ENCODE peak calls at places on chromosomes 5 and 9, in seven cellular contexts. V is right atrium auricular region; G is transverse colon; E is BE2C; X is cerebellum; K is stimulated activated CD4-positive, alpha-beta T cell treated with anti-CD3 and anti-CD28 coated beads, Interleukin-12 subunit alpha, Interleukin-12 subunit beta, amount 100 ng/mL, for 48 hours; D is osteocyte. F is an unnamed sample.

GRCh38 chr5:135243194-135244191 is 155.5 kb downstream of the MACROH2A1 start:
- DNase-seq in K (no peak), X (peak), G (peak), D (peak), E (peak), V (peak), F (no peak)

GRCh38 chr9:134698587-134699342 is 57.2 kb downstream of the COL5A1 start:
- DNase-seq in V (no peak), X (peak), D (no peak), K (peak), E (peak), G (peak), F (peak)

GRCh38 chr5:82259172-82259800 is 18.9 kb downstream of the RPS23 start:
- DNase-seq in V (no peak), D (no peak), K (no peak), X (peak), E (no peak), G (no peak), F (no peak)

GRCh38 chr9:131835132-131835910 is 95.4 kb upstream of the RAPGEF1 start:
- DNase-seq in K (no peak), E (no peak), D (no peak), X (no peak), V (no peak), G (no peak), F (no peak)

GRCh38 chr5:73171495-73171894 is 1.5 kb upstream of the TMEM174 start:
- DNase-seq in K (no peak), G (no peak), X (no peak), D (no peak), V (no peak), E (no peak), F (no peak)

GRCh38 chr9:92278117-92278516 is 15.4 kb downstream of the IARS1 start:
- DNase-seq in E (no peak), G (no peak), D (no peak), X (no peak), V (no peak), K (no peak), F (no peak)

GRCh38 chr5:83866191-83866590 is 145.5 kb upstream of the HAPLN1 start:
- DNase-seq in X (no peak), V (no peak), E (no peak), G (no peak), D (no peak), K (no peak), F (no peak)

GRCh38 chr9:123119566-123119965 is 86.1 kb downstream of the GPR21 start:
- DNase-seq in K (no peak), E (no peak), V (no peak), D (no peak), X (peak), G (no peak), F (no peak)

GRCh38 chr5:164748861-164749260 is 1243.4 kb downstream of the MAT2B start:
- DNase-seq in E (no peak), K (no peak), X (no peak), D (no peak), G (no peak), V (no peak), F (no peak)

GRCh38 chr5:61408476-61409168 is 76.6 kb downstream of the ZSWIM6 start:
- DNase-seq in X (peak), K (peak), G (peak), D (peak), V (peak), E (peak), F (peak)

F was measured in progenitor cell of endocrine pancreas.